ENCODE peak calls at places on chromosomes 16 and 17, in ten cellular contexts. One of them, this sample, is unnamed.

GRCh38 chr17:30332057-30332542 is 1.8 kb downstream of the TMIGD1 start:
- DNase-seq in anterior cingulate cortex: no peak
- DNase-seq in astrocyte of the cerebellum: peak; percentile 18
- DNase-seq in lower lobe of right lung: no peak
- DNase-seq in endothelial cell: no peak
- DNase-seq in NCI-H187: no peak
- DNase-seq in activated CD4-positive, alpha-beta T cell treated with anti-CD3 and anti-CD28 coated beads, Interleukin-2, amount 50 U/mL, for 1 hour: peak; percentile 50
- DNase-seq in EH: peak; percentile 89
- DNase-seq in CD4-positive, alpha-beta T cell: peak; percentile 49
- DNase-seq in SK-N-DZ: no peak
- DNase-seq in this sample: no peak

GRCh38 chr17:68195667-68196393 is 52.0 kb upstream of the AMZ2 start:
- DNase-seq in CD4-positive, alpha-beta T cell: no peak
- DNase-seq in lower lobe of right lung: peak; percentile 54
- DNase-seq in activated CD4-positive, alpha-beta T cell treated with anti-CD3 and anti-CD28 coated beads, Interleukin-2, amount 50 U/mL, for 1 hour: no peak
- DNase-seq in astrocyte of the cerebellum: no peak
- DNase-seq in SK-N-DZ: no peak
- DNase-seq in EH: no peak
- DNase-seq in anterior cingulate cortex: no peak
- DNase-seq in endothelial cell: peak; percentile 38
- DNase-seq in NCI-H187: peak; percentile 26
- DNase-seq in this sample: peak; percentile 65

GRCh38 chr17:77445030-77445907 is 304.5 kb downstream of the SEC14L1 start:
- DNase-seq in endothelial cell: no peak
- DNase-seq in anterior cingulate cortex: peak; percentile 77
- DNase-seq in EH: peak; percentile 39
- DNase-seq in activated CD4-positive, alpha-beta T cell treated with anti-CD3 and anti-CD28 coated beads, Interleukin-2, amount 50 U/mL, for 1 hour: peak; percentile 76
- DNase-seq in lower lobe of right lung: no peak
- DNase-seq in astrocyte of the cerebellum: no peak
- DNase-seq in CD4-positive, alpha-beta T cell: peak; percentile 82
- DNase-seq in NCI-H187: no peak
- DNase-seq in SK-N-DZ: no peak
- DNase-seq in this sample: no peak

GRCh38 chr17:39208893-39209292 is 8.8 kb downstream of the RPL19 start:
- DNase-seq in NCI-H187: peak; percentile 61
- DNase-seq in endothelial cell: no peak
- DNase-seq in anterior cingulate cortex: no peak
- DNase-seq in astrocyte of the cerebellum: no peak
- DNase-seq in EH: no peak
- DNase-seq in lower lobe of right lung: peak; percentile 69
- DNase-seq in SK-N-DZ: no peak
- DNase-seq in CD4-positive, alpha-beta T cell: peak; percentile 21
- DNase-seq in activated CD4-positive, alpha-beta T cell treated with anti-CD3 and anti-CD28 coated beads, Interleukin-2, amount 50 U/mL, for 1 hour: no peak
- DNase-seq in this sample: no peak

GRCh38 chr16:4487955-4488481 is 11.8 kb downstream of the HMOX2 start:
- DNase-seq in lower lobe of right lung: no peak
- DNase-seq in anterior cingulate cortex: no peak
- DNase-seq in activated CD4-positive, alpha-beta T cell treated with anti-CD3 and anti-CD28 coated beads, Interleukin-2, amount 50 U/mL, for 1 hour: no peak
- DNase-seq in CD4-positive, alpha-beta T cell: no peak
- DNase-seq in SK-N-DZ: no peak
- DNase-seq in EH: peak; percentile 73
- DNase-seq in NCI-H187: no peak
- DNase-seq in astrocyte of the cerebellum: peak; percentile 43
- DNase-seq in endothelial cell: no peak
- DNase-seq in this sample: no peak

GRCh38 chr16:77297996-77298637 is 98.9 kb downstream of the SYCE1L start:
- DNase-seq in endothelial cell: no peak
- DNase-seq in astrocyte of the cerebellum: peak; percentile 6
- DNase-seq in anterior cingulate cortex: no peak
- DNase-seq in EH: peak; percentile 58
- DNase-seq in activated CD4-positive, alpha-beta T cell treated with anti-CD3 and anti-CD28 coated beads, Interleukin-2, amount 50 U/mL, for 1 hour: no peak
- DNase-seq in lower lobe of right lung: no peak
- DNase-seq in CD4-positive, alpha-beta T cell: no peak
- DNase-seq in NCI-H187: no peak
- DNase-seq in SK-N-DZ: no peak
- DNase-seq in this sample: no peak

GRCh38 chr17:48131216-48131824 is 23.8 kb downstream of the SNX11 start:
- DNase-seq in NCI-H187: peak; percentile 65
- DNase-seq in anterior cingulate cortex: peak; percentile 27
- DNase-seq in SK-N-DZ: peak; percentile 83
- DNase-seq in activated CD4-positive, alpha-beta T cell treated with anti-CD3 and anti-CD28 coated beads, Interleukin-2, amount 50 U/mL, for 1 hour: peak; percentile 34
- DNase-seq in endothelial cell: peak; percentile 72
- DNase-seq in lower lobe of right lung: no peak
- DNase-seq in CD4-positive, alpha-beta T cell: peak; percentile 6
- DNase-seq in astrocyte of the cerebellum: peak; percentile 48
- DNase-seq in EH: peak; percentile 70
- DNase-seq in this sample: no peak

GRCh38 chr17:57636985-57637667 is 108.0 kb downstream of the CCDC182 start:
- DNase-seq in CD4-positive, alpha-beta T cell: no peak
- DNase-seq in endothelial cell: no peak
- DNase-seq in astrocyte of the cerebellum: no peak
- DNase-seq in activated CD4-positive, alpha-beta T cell treated with anti-CD3 and anti-CD28 coated beads, Interleukin-2, amount 50 U/mL, for 1 hour: no peak
- DNase-seq in anterior cingulate cortex: no peak
- DNase-seq in lower lobe of right lung: no peak
- DNase-seq in NCI-H187: no peak
- DNase-seq in EH: peak; percentile 19
- DNase-seq in SK-N-DZ: peak; percentile 71
- DNase-seq in this sample: peak; percentile 51

GRCh38 chr16:23509763-23510153 is 536 bp downstream of the GGA2 start:
- DNase-seq in astrocyte of the cerebellum: no peak
- DNase-seq in NCI-H187: no peak
- DNase-seq in lower lobe of right lung: no peak
- DNase-seq in endothelial cell: peak; percentile 21
- DNase-seq in SK-N-DZ: no peak
- DNase-seq in EH: peak; percentile 62
- DNase-seq in anterior cingulate cortex: no peak
- DNase-seq in CD4-positive, alpha-beta T cell: peak; percentile 14
- DNase-seq in activated CD4-positive, alpha-beta T cell treated with anti-CD3 and anti-CD28 coated beads, Interleukin-2, amount 50 U/mL, for 1 hour: peak; percentile 16
- DNase-seq in this sample: peak; percentile 61

GRCh38 chr16:85969159-85969558 is 70.2 kb downstream of the IRF8 start:
- DNase-seq in SK-N-DZ: no peak
- DNase-seq in anterior cingulate cortex: no peak
- DNase-seq in astrocyte of the cerebellum: peak; percentile 29
- DNase-seq in lower lobe of right lung: no peak
- DNase-seq in endothelial cell: no peak
- DNase-seq in CD4-positive, alpha-beta T cell: no peak
- DNase-seq in NCI-H187: no peak
- DNase-seq in activated CD4-positive, alpha-beta T cell treated with anti-CD3 and anti-CD28 coated beads, Interleukin-2, amount 50 U/mL, for 1 hour: no peak
- DNase-seq in EH: peak; percentile 71
- DNase-seq in this sample: no peak

GRCh38 chr17:79907855-79908254 is 68.6 kb upstream of the CBX4 start:
- DNase-seq in lower lobe of right lung: peak; percentile 74
- DNase-seq in CD4-positive, alpha-beta T cell: no peak
- DNase-seq in astrocyte of the cerebellum: no peak
- DNase-seq in SK-N-DZ: no peak
- DNase-seq in EH: peak; percentile 69
- DNase-seq in endothelial cell: no peak
- DNase-seq in activated CD4-positive, alpha-beta T cell treated with anti-CD3 and anti-CD28 coated beads, Interleukin-2, amount 50 U/mL, for 1 hour: no peak
- DNase-seq in anterior cingulate cortex: no peak
- DNase-seq in NCI-H187: peak; percentile 53
- DNase-seq in this sample: peak; percentile 58

This sample was measured in retina.